ENCODE peak calls at places on chromosome 1, in five cellular contexts. K is MM.1S, A is testis, H is coronary artery, E is GF-D8. I is an unnamed sample.
A peak's percentile ranks its signal among the peaks of the same experiment; 100 is the strongest.

GRCh38 chr1:75796376-75797272 is at the start of gene MSH4:
- DNase-seq in K (no peak), A (peak; percentile 49), H (no peak), E (no peak), I (no peak)

GRCh38 chr1:98197356-98197755 is 276.5 kb upstream of the DPYD start:
- DNase-seq in K (no peak), A (no peak), H (no peak), E (no peak), I (no peak)

GRCh38 chr1:247456024-247456423 is 1.9 kb downstream of the OR2B11 start:
- DNase-seq in K (no peak), A (no peak), H (no peak), E (no peak), I (no peak)

GRCh38 chr1:160779662-160780397 is 16.1 kb upstream of the LY9 start:
- DNase-seq in K (no peak), A (no peak), H (no peak), E (no peak), I (peak; percentile 69)

GRCh38 chr1:185680453-185680852 is 53.7 kb upstream of the HMCN1 start:
- DNase-seq in K (no peak), A (no peak), H (no peak), E (no peak), I (no peak)

GRCh38 chr1:217674330-217674729 is 43.2 kb downstream of the SPATA17 start:
- DNase-seq in K (no peak), A (no peak), H (peak; percentile 66), E (no peak), I (no peak)

GRCh38 chr1:179808503-179808902 is 65.4 kb downstream of the FAM163A start:
- DNase-seq in K (no peak), A (no peak), H (no peak), E (no peak), I (no peak)

GRCh38 chr1:93178418-93178817 is 1.8 kb downstream of the TMED5 start:
- DNase-seq in K (no peak), A (no peak), H (no peak), E (no peak), I (no peak)

GRCh38 chr1:229323205-229323604 is 19.6 kb downstream of the CCSAP start:
- DNase-seq in K (no peak), A (no peak), H (no peak), E (no peak), I (no peak)

GRCh38 chr1:19398309-19398760 is 86.2 kb downstream of the SLC66A1 start:
- DNase-seq in K (no peak), A (no peak), H (no peak), E (no peak), I (no peak)